ENCODE peak calls at places on chromosome 20, in five cellular contexts. One of them, this sample, is unnamed.

GRCh38 chr20:19679931-19680330 is 78.1 kb upstream of the RIN2 start:
- DNase-seq in ovary: no peak
- DNase-seq in pancreas: no peak
- DNase-seq in omental fat pad: no peak
- DNase-seq in left ventricle myocardium inferior: no peak
- DNase-seq in this sample: no peak

GRCh38 chr20:40673442-40673841 is 15.6 kb downstream of the MAFB start:
- DNase-seq in ovary: no peak
- DNase-seq in pancreas: peak
- DNase-seq in omental fat pad: no peak
- DNase-seq in left ventricle myocardium inferior: no peak
- DNase-seq in this sample: no peak

GRCh38 chr20:62753626-62754025 is 42.6 kb upstream of the MRGBP start:
- DNase-seq in ovary: no peak
- DNase-seq in pancreas: no peak
- DNase-seq in omental fat pad: no peak
- DNase-seq in left ventricle myocardium inferior: peak
- DNase-seq in this sample: no peak

GRCh38 chr20:10060223-10060622 is 25.4 kb downstream of the ANKEF1 start:
- DNase-seq in ovary: no peak
- DNase-seq in pancreas: no peak
- DNase-seq in omental fat pad: no peak
- DNase-seq in left ventricle myocardium inferior: no peak
- DNase-seq in this sample: no peak

GRCh38 chr20:17570347-17571152 is 675 bp downstream of the DSTN start:
- DNase-seq in ovary: peak
- DNase-seq in pancreas: peak
- DNase-seq in omental fat pad: no peak
- DNase-seq in left ventricle myocardium inferior: peak
- DNase-seq in this sample: peak

GRCh38 chr20:37323985-37324384 is 22.0 kb upstream of the SRC start:
- DNase-seq in ovary: no peak
- DNase-seq in pancreas: no peak
- DNase-seq in omental fat pad: no peak
- DNase-seq in left ventricle myocardium inferior: no peak
- DNase-seq in this sample: no peak

GRCh38 chr20:34458631-34459030 is 57.6 kb upstream of the DYNLRB1 start:
- DNase-seq in ovary: no peak
- DNase-seq in pancreas: no peak
- DNase-seq in omental fat pad: no peak
- DNase-seq in left ventricle myocardium inferior: no peak
- DNase-seq in this sample: no peak

GRCh38 chr20:37905969-37906613 is 3.2 kb downstream of the VSTM2L start:
- DNase-seq in ovary: no peak
- DNase-seq in pancreas: no peak
- DNase-seq in omental fat pad: no peak
- DNase-seq in left ventricle myocardium inferior: no peak
- DNase-seq in this sample: no peak

GRCh38 chr20:18628330-18628941 is 40.6 kb downstream of the DTD1 start:
- DNase-seq in ovary: no peak
- DNase-seq in pancreas: peak
- DNase-seq in omental fat pad: no peak
- DNase-seq in left ventricle myocardium inferior: no peak
- DNase-seq in this sample: no peak

GRCh38 chr20:38190936-38191371 is 25.9 kb upstream of the TGM2 start:
- DNase-seq in ovary: no peak
- DNase-seq in pancreas: no peak
- DNase-seq in omental fat pad: no peak
- DNase-seq in left ventricle myocardium inferior: peak
- DNase-seq in this sample: no peak

GRCh38 chr20:46388945-46389344 is 17.5 kb downstream of the ELMO2 start:
- DNase-seq in ovary: no peak
- DNase-seq in pancreas: no peak
- DNase-seq in omental fat pad: no peak
- DNase-seq in left ventricle myocardium inferior: no peak
- DNase-seq in this sample: no peak

GRCh38 chr20:17456226-17456625 is 75.0 kb downstream of the BFSP1 start:
- DNase-seq in ovary: no peak
- DNase-seq in pancreas: no peak
- DNase-seq in omental fat pad: no peak
- DNase-seq in left ventricle myocardium inferior: no peak
- DNase-seq in this sample: no peak

GRCh38 chr20:61902213-61902869 is 163.3 kb downstream of the TAF4 start:
- DNase-seq in ovary: no peak
- DNase-seq in pancreas: no peak
- DNase-seq in omental fat pad: no peak
- DNase-seq in left ventricle myocardium inferior: no peak
- DNase-seq in this sample: no peak

GRCh38 chr20:35004051-35004725 is 48.5 kb downstream of the MYH7B start:
- DNase-seq in ovary: peak
- DNase-seq in pancreas: no peak
- DNase-seq in omental fat pad: no peak
- DNase-seq in left ventricle myocardium inferior: peak
- DNase-seq in this sample: no peak

GRCh38 chr20:23246682-23247664 is 103.6 kb upstream of the NXT1 start:
- DNase-seq in ovary: peak
- DNase-seq in pancreas: no peak
- DNase-seq in omental fat pad: no peak
- DNase-seq in left ventricle myocardium inferior: peak
- DNase-seq in this sample: no peak

GRCh38 chr20:19108181-19108580 is 104.3 kb upstream of the SLC24A3 start:
- DNase-seq in ovary: no peak
- DNase-seq in pancreas: no peak
- DNase-seq in omental fat pad: no peak
- DNase-seq in left ventricle myocardium inferior: no peak
- DNase-seq in this sample: no peak

GRCh38 chr20:23039885-23040508 is 4.9 kb downstream of the SSTR4 start:
- DNase-seq in ovary: no peak
- DNase-seq in pancreas: no peak
- DNase-seq in omental fat pad: no peak
- DNase-seq in left ventricle myocardium inferior: no peak
- DNase-seq in this sample: no peak

GRCh38 chr20:31712564-31713311 is 9.9 kb downstream of the BCL2L1 start:
- DNase-seq in ovary: peak
- DNase-seq in pancreas: peak
- DNase-seq in omental fat pad: peak
- DNase-seq in left ventricle myocardium inferior: peak
- DNase-seq in this sample: no peak

GRCh38 chr20:53901064-53901463 is 169.3 kb downstream of the BCAS1 start:
- DNase-seq in ovary: no peak
- DNase-seq in pancreas: no peak
- DNase-seq in omental fat pad: no peak
- DNase-seq in left ventricle myocardium inferior: no peak
- DNase-seq in this sample: no peak

DNA sequence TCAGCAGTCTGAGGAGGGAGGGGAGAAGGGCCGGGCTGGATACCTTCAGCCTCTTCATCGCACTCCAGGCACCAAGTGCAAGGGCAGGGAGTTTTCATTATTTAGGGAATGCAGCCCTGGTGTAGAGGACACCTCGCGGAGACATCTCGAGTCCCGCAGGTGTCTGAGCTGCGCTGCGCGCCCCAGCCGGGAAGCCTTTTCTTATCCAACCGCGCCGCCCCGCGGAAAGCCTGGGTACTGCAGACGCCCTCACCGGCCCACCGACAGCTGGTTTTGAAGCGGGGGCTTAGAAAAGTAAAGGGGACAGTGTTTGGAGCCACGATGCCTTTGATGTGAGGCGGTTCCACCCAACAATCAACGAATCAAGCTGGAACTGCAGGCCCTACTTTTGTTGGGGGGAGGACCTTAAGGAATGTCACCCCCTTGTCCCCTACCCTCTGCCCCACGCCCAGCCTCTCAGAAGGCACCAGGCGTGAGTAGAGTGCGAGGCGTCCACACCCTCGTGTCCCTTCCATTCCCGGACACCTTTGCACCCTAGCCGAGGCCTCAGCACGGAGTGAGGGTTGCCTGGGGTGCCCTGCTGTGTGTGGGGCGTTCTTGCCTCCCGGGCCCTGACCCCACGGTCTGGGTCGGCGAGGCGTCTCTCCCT is 8.6 kb downstream of the NKX2-2 start:
- DNase-seq in ovary: no peak
- DNase-seq in pancreas: peak
- DNase-seq in omental fat pad: peak
- DNase-seq in left ventricle myocardium inferior: peak
- DNase-seq in this sample: peak
- TF ChIP-seq CTCF in ovary: peak
- TF ChIP-seq CTCF in pancreas: peak
- TF ChIP-seq CTCF in omental fat pad: peak
- TF ChIP-seq CTCF in left ventricle myocardium inferior: peak
- TF ChIP-seq CTCF in this sample: peak

GRCh38 chr20:1383621-1384404 is 9.0 kb downstream of the FKBP1A start:
- DNase-seq in ovary: no peak
- DNase-seq in pancreas: no peak
- DNase-seq in omental fat pad: no peak
- DNase-seq in left ventricle myocardium inferior: no peak
- DNase-seq in this sample: no peak
- TF ChIP-seq CTCF in ovary: no peak
- TF ChIP-seq CTCF in pancreas: no peak
- TF ChIP-seq CTCF in omental fat pad: no peak
- TF ChIP-seq CTCF in left ventricle myocardium inferior: no peak
- TF ChIP-seq CTCF in this sample: no peak

GRCh38 chr20:50850721-50851286 is 55.9 kb downstream of the BCAS4 start:
- DNase-seq in ovary: no peak
- DNase-seq in pancreas: no peak
- DNase-seq in omental fat pad: no peak
- DNase-seq in left ventricle myocardium inferior: no peak
- DNase-seq in this sample: no peak
- TF ChIP-seq CTCF in ovary: no peak
- TF ChIP-seq CTCF in pancreas: no peak
- TF ChIP-seq CTCF in omental fat pad: no peak
- TF ChIP-seq CTCF in left ventricle myocardium inferior: no peak
- TF ChIP-seq CTCF in this sample: no peak

GRCh38 chr20:49203011-49203410 is 14.9 kb upstream of the STAU1 start:
- DNase-seq in ovary: no peak
- DNase-seq in pancreas: no peak
- DNase-seq in omental fat pad: no peak
- DNase-seq in left ventricle myocardium inferior: no peak
- DNase-seq in this sample: no peak

GRCh38 chr20:49210750-49211110 is 8.5 kb upstream of the DDX27 start:
- DNase-seq in ovary: no peak
- DNase-seq in pancreas: no peak
- DNase-seq in omental fat pad: no peak
- DNase-seq in left ventricle myocardium inferior: no peak
- DNase-seq in this sample: no peak

GRCh38 chr20:49210101-49210749 is 9.0 kb upstream of the DDX27 start:
- DNase-seq in ovary: no peak
- DNase-seq in pancreas: no peak
- DNase-seq in omental fat pad: no peak
- DNase-seq in left ventricle myocardium inferior: no peak
- DNase-seq in this sample: no peak

GRCh38 chr20:49203746-49204145 is 15.5 kb upstream of the DDX27 start:
- DNase-seq in ovary: no peak
- DNase-seq in pancreas: no peak
- DNase-seq in omental fat pad: no peak
- DNase-seq in left ventricle myocardium inferior: no peak
- DNase-seq in this sample: no peak

GRCh38 chr20:49207071-49207470 is 12.1 kb upstream of the DDX27 start:
- DNase-seq in ovary: no peak
- DNase-seq in pancreas: no peak
- DNase-seq in omental fat pad: no peak
- DNase-seq in left ventricle myocardium inferior: no peak
- DNase-seq in this sample: peak
- TF ChIP-seq CTCF in ovary: no peak
- TF ChIP-seq CTCF in pancreas: no peak
- TF ChIP-seq CTCF in omental fat pad: no peak
- TF ChIP-seq CTCF in left ventricle myocardium inferior: no peak
- TF ChIP-seq CTCF in this sample: peak

DNA sequence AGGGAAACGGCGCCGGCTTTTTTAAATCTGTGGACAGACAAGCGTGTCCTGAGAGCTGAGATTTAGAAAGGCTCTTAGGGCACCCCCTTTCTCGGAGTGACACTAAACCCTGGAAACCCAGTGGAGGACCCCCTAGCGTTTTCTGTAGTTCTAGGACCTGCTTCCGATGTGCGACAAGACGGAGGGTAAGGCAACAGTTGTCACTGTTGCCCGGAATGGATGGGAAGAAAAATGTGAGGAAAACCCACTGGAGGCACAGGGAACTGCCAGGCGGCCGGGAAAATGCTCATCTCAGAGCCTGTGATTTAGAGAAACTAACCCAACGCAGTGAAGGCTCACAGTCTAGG is 551 bp upstream of the ATP5F1E start:
- DNase-seq in ovary: no peak
- DNase-seq in pancreas: no peak
- DNase-seq in omental fat pad: no peak
- DNase-seq in left ventricle myocardium inferior: no peak
- DNase-seq in this sample: no peak
- TF ChIP-seq CTCF in ovary: peak
- TF ChIP-seq CTCF in pancreas: no peak
- TF ChIP-seq CTCF in omental fat pad: no peak
- TF ChIP-seq CTCF in left ventricle myocardium inferior: peak
- TF ChIP-seq CTCF in this sample: no peak

DNA sequence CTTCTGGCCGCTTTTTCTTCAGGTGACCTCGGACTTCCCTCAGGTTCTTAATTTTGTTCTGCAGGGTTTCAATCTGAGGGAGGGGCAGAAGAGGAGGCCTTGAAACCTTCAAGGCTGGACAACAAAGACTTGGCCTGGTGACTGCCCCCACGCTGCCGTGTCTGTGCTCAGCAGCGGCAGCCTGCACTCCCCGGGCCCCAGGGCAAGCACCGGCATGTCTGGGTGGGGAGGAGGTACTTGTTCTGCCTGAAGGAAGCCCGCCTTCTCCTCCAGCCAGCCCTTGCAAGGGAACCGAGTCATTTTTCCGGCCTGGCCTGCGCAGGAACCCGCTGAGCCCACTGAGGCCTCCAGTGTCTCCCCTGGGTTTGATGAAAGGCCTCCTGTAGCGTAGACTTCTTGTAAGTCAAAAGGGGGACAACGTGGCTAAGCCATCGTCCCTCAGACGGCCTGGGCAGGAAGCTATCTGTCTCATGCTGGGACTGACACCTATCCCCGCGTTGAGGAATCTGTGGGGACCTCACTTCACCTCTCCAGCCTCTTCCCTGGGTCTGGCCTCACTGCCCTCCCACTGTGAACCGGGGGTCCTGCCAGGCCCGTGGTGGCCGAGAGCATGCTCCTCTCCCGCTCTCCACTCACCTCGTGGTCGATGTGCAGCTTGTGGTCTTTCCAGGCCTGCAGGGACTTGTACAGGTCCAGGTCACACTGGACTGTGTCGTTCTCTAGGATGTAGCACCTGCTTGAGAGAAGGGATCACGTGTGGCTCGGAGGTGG is 119.9 kb downstream of the SULF2 start:
- DNase-seq in ovary: no peak
- DNase-seq in pancreas: no peak
- DNase-seq in omental fat pad: no peak
- DNase-seq in left ventricle myocardium inferior: no peak
- DNase-seq in this sample: no peak
- TF ChIP-seq CTCF in ovary: no peak
- TF ChIP-seq CTCF in pancreas: no peak
- TF ChIP-seq CTCF in omental fat pad: no peak
- TF ChIP-seq CTCF in left ventricle myocardium inferior: no peak
- TF ChIP-seq CTCF in this sample: no peak

GRCh38 chr20:49909499-49910339 is 5.6 kb downstream of the SPATA2 start:
- DNase-seq in ovary: no peak
- DNase-seq in pancreas: no peak
- DNase-seq in omental fat pad: no peak
- DNase-seq in left ventricle myocardium inferior: no peak
- DNase-seq in this sample: no peak
- TF ChIP-seq CTCF in ovary: no peak
- TF ChIP-seq CTCF in pancreas: no peak
- TF ChIP-seq CTCF in omental fat pad: no peak
- TF ChIP-seq CTCF in left ventricle myocardium inferior: peak
- TF ChIP-seq CTCF in this sample: no peak

This sample was measured in GM13976.